ENCODE peak calls at places on chromosome 4, in eight cellular contexts. I is transverse colon, R is K562, G is A549, T is tibial nerve, Y is SK-N-SH, P is HepG2, U is sigmoid colon. B is an unnamed sample.

GRCh38 chr4:78446607-78447006 is 105.0 kb upstream of the ANXA3 start:
- DNase-seq in P (no peak), R (no peak), T (no peak), U (no peak), G (no peak), I (no peak), Y (no peak), B (no peak)

GRCh38 chr4:74109116-74109791 is 10.3 kb upstream of the CXCL2 start:
- DNase-seq in P (no peak), U (no peak), T (no peak), Y (no peak), G (peak; percentile 64), R (no peak), I (peak; percentile 27), B (no peak)

GRCh38 chr4:139481465-139481864 is 27.5 kb downstream of the RAB33B start:
- DNase-seq in Y (no peak), G (no peak), U (no peak), T (no peak), R (no peak), I (no peak), P (no peak), B (no peak)

GRCh38 chr4:98204236-98204553 is 57.0 kb upstream of the RAP1GDS1 start:
- DNase-seq in Y (no peak), R (no peak), G (no peak), P (no peak), U (no peak), T (no peak), I (no peak), B (no peak)

GRCh38 chr4:182749768-182750167 is 167.4 kb downstream of the DCTD start:
- DNase-seq in R (no peak), I (no peak), G (no peak), P (no peak), T (no peak), U (no peak), Y (no peak), B (no peak)

GRCh38 chr4:80202784-80203553 is 5.7 kb downstream of the PRDM8 start:
- DNase-seq in U (peak; percentile 72), T (no peak), P (no peak), G (no peak), R (no peak), I (peak; percentile 53), Y (no peak), B (peak; percentile 69)

GRCh38 chr4:3311095-3311372 is 18.2 kb downstream of the RGS12 start:
- DNase-seq in G (no peak), T (no peak), P (no peak), R (no peak), Y (no peak), U (no peak), I (no peak), B (peak; percentile 6)

GRCh38 chr4:153326513-153326912 is 18.0 kb upstream of the MND1 start:
- DNase-seq in P (no peak), I (peak; percentile 16), T (no peak), Y (no peak), R (no peak), G (no peak), U (no peak), B (no peak)

GRCh38 chr4:121070696-121071639 is 1.4 kb downstream of the NDNF start:
- DNase-seq in G (peak; percentile 25), Y (peak; percentile 77), R (no peak), U (peak; percentile 78), P (no peak), T (peak; percentile 15), I (peak; percentile 67), B (peak; percentile 74)
- TF ChIP-seq CTCF in G (no peak), Y (peak; percentile 40), R (no peak), U (peak; percentile 29), P (no peak), T (peak; percentile 10), I (peak; percentile 47), B (peak; percentile 9)

GRCh38 chr4:159010563-159011260 is 92.2 kb upstream of the RAPGEF2 start:
- DNase-seq in G (no peak), R (no peak), U (peak; percentile 92), Y (no peak), T (peak; percentile 53), I (peak; percentile 67), P (peak; percentile 30), B (peak; percentile 71)
- H3K27ac ChIP-seq in G (peak overlapping the region; percentile 43), R (no peak overlapping the region), U (peak overlapping the region; percentile 47), Y (no peak overlapping the region), T (no peak overlapping the region), I (peak overlapping the region; percentile 15), P (no peak overlapping the region), B (no peak overlapping the region)

GRCh38 chr4:180542445-180543100 is 1700.6 kb upstream of the TENM3 start:
- DNase-seq in R (no peak), U (no peak), I (no peak), T (no peak), P (no peak), G (no peak), Y (no peak), B (no peak)
- TF ChIP-seq EP300 in R (no peak), U (no peak), I (no peak), T (no peak), P (no peak), G (no peak), Y (no peak), B (no peak)

GRCh38 chr4:167238226-167238625 is 3.9 kb upstream of the SPOCK3 start:
- DNase-seq in R (no peak), Y (no peak), T (no peak), U (no peak), G (no peak), I (no peak), P (no peak), B (no peak)

GRCh38 chr4:167230744-167231143 is 3.5 kb downstream of the SPOCK3 start:
- DNase-seq in R (no peak), T (no peak), P (no peak), U (no peak), G (no peak), I (no peak), Y (no peak), B (no peak)

GRCh38 chr4:167234388-167234881 is at the start of gene SPOCK3:
- DNase-seq in I (no peak), U (no peak), R (no peak), P (no peak), Y (peak; percentile 61), T (no peak), G (peak; percentile 22), B (peak; percentile 16)

GRCh38 chr4:167232805-167233522 is 1.3 kb downstream of the SPOCK3 start:
- DNase-seq in U (no peak), P (no peak), R (no peak), I (no peak), T (no peak), Y (no peak), G (no peak), B (no peak)

GRCh38 chr4:167233523-167234387 is 539 bp downstream of the SPOCK3 start:
- DNase-seq in I (no peak), T (no peak), U (no peak), G (no peak), P (no peak), R (no peak), Y (peak; percentile 51), B (no peak)
- TF ChIP-seq CTCF in I (no peak), T (no peak), U (no peak), G (no peak), P (no peak), R (no peak), Y (no peak), B (no peak)

GRCh38 chr4:142566243-142566642 is 279.9 kb downstream of the INPP4B start:
- DNase-seq in P (no peak), R (no peak), U (no peak), Y (no peak), G (no peak), I (no peak), T (no peak), B (no peak)

GRCh38 chr4:142567199-142567598 is 278.9 kb downstream of the INPP4B start:
- DNase-seq in I (peak; percentile 35), U (no peak), P (no peak), G (peak; percentile 4), R (no peak), T (no peak), Y (no peak), B (no peak)

GRCh38 chr4:142566780-142567179 is 279.3 kb downstream of the INPP4B start:
- DNase-seq in U (no peak), R (no peak), Y (no peak), I (no peak), G (no peak), P (no peak), T (no peak), B (no peak)

GRCh38 chr4:142563682-142564291 is 282.3 kb downstream of the INPP4B start:
- DNase-seq in U (no peak), Y (no peak), G (no peak), R (no peak), I (no peak), P (no peak), T (no peak), B (no peak)

DNA sequence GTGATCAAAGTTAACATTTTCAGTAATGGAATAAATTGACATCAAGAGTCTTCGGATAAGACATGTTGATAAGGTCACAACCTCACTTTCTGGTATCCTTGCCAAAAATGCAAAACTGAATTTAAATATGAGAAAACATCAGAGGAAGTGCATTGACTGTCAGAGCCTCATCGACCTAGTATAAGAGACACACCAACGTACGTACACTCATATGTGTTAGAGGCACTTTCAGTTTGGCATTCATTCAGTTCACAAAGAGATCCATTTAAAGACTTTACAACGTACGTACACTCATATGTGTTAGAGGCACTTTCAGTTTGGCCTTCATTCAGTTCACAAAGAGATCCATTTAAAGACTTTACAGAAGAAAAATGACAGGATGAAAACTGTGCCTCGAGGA is 280.3 kb downstream of the INPP4B start:
- DNase-seq in Y (no peak), T (no peak), U (no peak), R (no peak), G (no peak), P (no peak), I (no peak), B (no peak)
- H3K27ac ChIP-seq in Y (no peak overlapping the region), T (peak overlapping the region; percentile 58), U (no peak overlapping the region), R (no peak overlapping the region), G (no peak overlapping the region), P (no peak overlapping the region), I (peak overlapping the region; percentile 66), B (no peak overlapping the region)

DNA sequence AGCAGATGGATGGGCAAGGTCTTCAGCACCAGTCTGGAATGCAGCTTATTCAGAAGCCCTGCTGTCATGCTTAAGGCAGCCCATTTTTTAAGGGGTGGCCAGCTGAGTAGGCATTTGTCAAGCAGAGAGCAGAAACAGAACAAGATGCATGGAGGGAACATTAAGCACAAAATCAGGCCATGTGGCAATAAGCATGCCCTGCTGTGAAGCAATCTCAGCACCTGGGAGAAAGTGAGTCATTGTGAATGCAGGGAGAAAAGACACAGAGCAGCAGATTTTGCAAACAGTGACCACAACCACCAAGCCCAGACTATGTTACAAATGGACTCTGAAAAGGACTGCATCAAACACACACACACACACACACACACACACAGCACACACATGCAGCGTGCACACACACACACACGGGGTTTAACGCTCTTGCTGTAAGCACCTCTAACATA is 94.1 kb upstream of the GALNT7 start:
- DNase-seq in R (no peak), G (peak; percentile 18), U (no peak), Y (no peak), I (no peak), P (no peak), T (no peak), B (no peak)
- TF ChIP-seq EP300 in R (no peak), G (no peak), U (no peak), Y (no peak), I (no peak), P (no peak), T (no peak), B (no peak)

GRCh38 chr4:103499094-103499493 is 220.7 kb downstream of the TACR3 start:
- DNase-seq in T (no peak), P (no peak), I (no peak), U (no peak), Y (no peak), G (no peak), R (no peak), B (no peak)
- TF ChIP-seq CTCF in T (no peak), P (no peak), I (no peak), U (no peak), Y (peak; percentile 17), G (no peak), R (no peak), B (no peak)

GRCh38 chr4:1278336-1278670 is 11.4 kb upstream of the MAEA start:
- DNase-seq in T (no peak), G (peak; percentile 38), I (no peak), R (no peak), U (no peak), Y (no peak), P (no peak), B (no peak)
- H3K27ac ChIP-seq in T (no peak overlapping the region), G (no peak overlapping the region), I (no peak overlapping the region), R (no peak overlapping the region), U (no peak overlapping the region), Y (no peak overlapping the region), P (no peak overlapping the region), B (no peak overlapping the region)

B was measured in ovary.